ENCODE peak calls at places on chromosomes 13 and 19, in nine cellular contexts. J is erythroblast; M is left colon; Q is GM10248; L is activated T-cell treated with anti-CD3 and anti-CD28 coated beads, Interleukin-2, amount 50 U/mL, for 48 hours; N is left kidney; T is breast epithelium; W is iPS-NIHi11; R is GM04503. P is an unnamed sample.

GRCh38 chr19:45023048-45023447 is 15.8 kb upstream of the CLASRP start:
- DNase-seq in Q (no peak), M (no peak), W (no peak), J (no peak), N (no peak), T (no peak), R (no peak), L (no peak), P (no peak)

GRCh38 chr13:38566526-38566925 is 120.4 kb upstream of the FREM2 start:
- DNase-seq in T (no peak), J (no peak), W (no peak), M (no peak), N (no peak), L (no peak), Q (no peak), R (no peak), P (no peak)

GRCh38 chr13:50156140-50156539 is 140.9 kb downstream of the KCNRG start:
- DNase-seq in R (peak), Q (no peak), N (no peak), T (no peak), J (no peak), M (no peak), W (no peak), L (no peak), P (no peak)

GRCh38 chr19:19651076-19651475 is 7.6 kb upstream of the GMIP start:
- DNase-seq in W (peak), M (no peak), N (no peak), Q (no peak), R (no peak), J (no peak), T (no peak), L (no peak), P (no peak)

GRCh38 chr19:3723883-3724282 is 15.7 kb downstream of the TJP3 start:
- DNase-seq in Q (no peak), J (no peak), L (no peak), T (no peak), R (no peak), N (peak), W (no peak), M (no peak), P (no peak)

GRCh38 chr19:2733930-2734588 is 5.8 kb downstream of the SLC39A3 start:
- DNase-seq in R (no peak), J (no peak), T (no peak), L (no peak), Q (no peak), W (no peak), M (no peak), N (no peak), P (peak)

GRCh38 chr13:112728375-112729126 is 38.7 kb downstream of the ATP11A start:
- DNase-seq in Q (no peak), T (no peak), R (no peak), J (no peak), M (no peak), W (no peak), N (no peak), L (no peak), P (no peak)

GRCh38 chr13:74866151-74866550 is 615.8 kb downstream of the TBC1D4 start:
- DNase-seq in J (no peak), L (no peak), Q (no peak), N (no peak), M (no peak), W (no peak), T (no peak), R (no peak), P (no peak)

GRCh38 chr13:113094410-113094800 is 11.2 kb upstream of the F7 start:
- DNase-seq in N (no peak), Q (no peak), J (no peak), W (no peak), M (no peak), L (no peak), R (no peak), T (no peak), P (no peak)

GRCh38 chr13:99064624-99065249 is 86.9 kb upstream of the DOCK9 start:
- DNase-seq in T (no peak), M (no peak), J (no peak), L (no peak), Q (no peak), R (no peak), N (peak), W (no peak), P (no peak)

GRCh38 chr13:112244495-112245177 is 131.5 kb upstream of the SPACA7 start:
- DNase-seq in J (no peak), L (no peak), M (no peak), Q (no peak), T (no peak), W (no peak), R (no peak), N (no peak), P (no peak)

GRCh38 chr13:67829641-67830040 is 599.5 kb upstream of the PCDH9 start:
- DNase-seq in W (no peak), M (no peak), R (no peak), L (no peak), T (no peak), J (no peak), Q (no peak), N (no peak), P (no peak)